ENCODE peak calls at places on chromosomes 13 and 19, in six cellular contexts. G, R, F, N, L and Y are unnamed samples.

GRCh38 chr19:42246143-42246868 is 3.9 kb upstream of the GSK3A start:
- DNase-seq in N (peak; percentile 52), G (peak; percentile 91), L (no peak), R (peak; percentile 85), F (peak; percentile 91), Y (no peak)

GRCh38 chr19:46299004-46299509 is 2.2 kb downstream of the HIF3A start:
- DNase-seq in F (peak; percentile 99), G (peak; percentile 99), L (peak; percentile 59), R (peak; percentile 88), N (no peak), Y (no peak)

GRCh38 chr13:97762141-97762540 is 191.3 kb upstream of the IPO5 start:
- DNase-seq in F (no peak), L (no peak), R (no peak), N (no peak), G (no peak), Y (no peak)

GRCh38 chr19:36489920-36490415 is 607 bp upstream of the ZNF566 start:
- DNase-seq in F (peak; percentile 83), R (peak; percentile 90), G (no peak), N (peak; percentile 83), L (peak; percentile 64), Y (no peak)

GRCh38 chr13:111546921-111547675 is 226.7 kb downstream of the TEX29 start:
- DNase-seq in G (no peak), N (no peak), L (no peak), R (no peak), F (no peak), Y (no peak)

GRCh38 chr13:99218969-99219368 is 18.3 kb downstream of the UBAC2 start:
- DNase-seq in L (no peak), N (no peak), R (no peak), F (no peak), G (no peak), Y (no peak)

GRCh38 chr19:30362156-30362754 is 9.9 kb upstream of the ZNF536 start:
- DNase-seq in L (no peak), F (peak; percentile 17), R (no peak), G (no peak), N (no peak), Y (no peak)

GRCh38 chr13:78194904-78195639 is 276.4 kb upstream of the EDNRB start:
- DNase-seq in F (no peak), G (no peak), N (no peak), L (peak; percentile 23), R (peak; percentile 16), Y (peak; percentile 5)

GRCh38 chr13:35210234-35210633 is 266.3 kb downstream of the MAB21L1 start:
- DNase-seq in L (no peak), G (no peak), R (peak; percentile 37), N (no peak), F (no peak), Y (no peak)

GRCh38 chr19:18414504-18415176 is 4.6 kb upstream of the SSBP4 start:
- DNase-seq in G (peak; percentile 83), R (no peak), N (no peak), F (peak; percentile 72), L (no peak), Y (no peak)

GRCh38 chr13:108834193-108834592 is 204.8 kb downstream of the MYO16 start:
- DNase-seq in G (no peak), F (no peak), R (no peak), L (no peak), N (no peak), Y (no peak)

GRCh38 chr13:108827637-108828036 is 198.2 kb downstream of the MYO16 start:
- DNase-seq in G (no peak), F (no peak), R (no peak), L (no peak), N (no peak), Y (no peak)

GRCh38 chr13:108830916-108831315 is 201.5 kb downstream of the MYO16 start:
- DNase-seq in F (no peak), N (no peak), L (no peak), R (no peak), G (no peak), Y (no peak)

GRCh38 chr13:108828053-108828806 is 198.8 kb downstream of the MYO16 start:
- DNase-seq in R (no peak), L (no peak), F (no peak), G (no peak), N (no peak), Y (no peak)
- H3K4me3 ChIP-seq in R (no peak overlapping the region), L (no peak overlapping the region), F (no peak overlapping the region), G (no peak overlapping the region), N (no peak overlapping the region), Y (no peak overlapping the region)

GRCh38 chr13:110126391-110126961 is 180.5 kb downstream of the COL4A1 start:
- DNase-seq in F (no peak), N (peak; percentile 89), G (peak; percentile 62), L (peak; percentile 96), R (peak; percentile 97), Y (peak; percentile 93)
- H3K4me3 ChIP-seq in F (peak overlapping the region; percentile 11), N (no peak overlapping the region), G (no peak overlapping the region), L (no peak overlapping the region), R (no peak overlapping the region), Y (peak overlapping the region; percentile 40)

GRCh38 chr19:51980116-51980736 is 6.4 kb downstream of the ZNF350 start:
- DNase-seq in F (no peak), R (peak; percentile 25), N (no peak), G (no peak), L (no peak), Y (no peak)

GRCh38 chr19:51976852-51977251 is 9.8 kb downstream of the ZNF350 start:
- DNase-seq in F (no peak), L (no peak), G (no peak), N (no peak), R (no peak), Y (no peak)

GRCh38 chr19:51983361-51983760 is 3.3 kb downstream of the ZNF350 start:
- DNase-seq in N (no peak), R (no peak), L (no peak), F (no peak), G (no peak), Y (no peak)

GRCh38 chr19:51977346-51977745 is 9.3 kb downstream of the ZNF350 start:
- DNase-seq in G (no peak), F (no peak), L (no peak), R (no peak), N (no peak), Y (no peak)

GRCh38 chr19:51978882-51979281 is 7.8 kb downstream of the ZNF350 start:
- DNase-seq in L (no peak), F (no peak), N (no peak), G (no peak), R (no peak), Y (no peak)
- H3K4me3 ChIP-seq in L (no peak overlapping the region), F (no peak overlapping the region), N (no peak overlapping the region), G (no peak overlapping the region), R (no peak overlapping the region), Y (no peak overlapping the region)

GRCh38 chr13:37072024-37072423 is 12.5 kb upstream of the SUPT20H start:
- DNase-seq in N (no peak), R (peak; percentile 4), G (no peak), F (no peak), L (no peak), Y (no peak)
- H3K4me3 ChIP-seq in N (no peak overlapping the region), R (no peak overlapping the region), G (no peak overlapping the region), F (no peak overlapping the region), L (no peak overlapping the region), Y (no peak overlapping the region)

GRCh38 chr19:9968820-9969687 is 32.7 kb upstream of the OLFM2 start:
- DNase-seq in G (no peak), L (no peak), F (no peak), N (no peak), R (no peak), Y (no peak)

GRCh38 chr19:9967326-9967725 is 31.0 kb upstream of the OLFM2 start:
- DNase-seq in G (no peak), N (no peak), L (no peak), R (no peak), F (no peak), Y (no peak)

GRCh38 chr19:9962623-9963290 is 26.4 kb upstream of the OLFM2 start:
- DNase-seq in L (no peak), F (no peak), N (no peak), G (no peak), R (no peak), Y (no peak)

GRCh38 chr19:9966448-9966847 is 30.1 kb upstream of the OLFM2 start:
- DNase-seq in F (no peak), R (no peak), N (no peak), G (no peak), L (no peak), Y (no peak)

GRCh38 chr19:9966024-9966423 is 29.7 kb upstream of the OLFM2 start:
- DNase-seq in G (no peak), N (no peak), R (no peak), L (no peak), F (no peak), Y (no peak)
- H3K4me3 ChIP-seq in G (no peak overlapping the region), N (no peak overlapping the region), R (no peak overlapping the region), L (no peak overlapping the region), F (no peak overlapping the region), Y (no peak overlapping the region)